ENCODE peak calls at places on chromosomes 5 and 9, in five cellular contexts. P is HTR-8/SVneo, M is NCI-H510A, X is T-helper 2 cell, U is Kasumi-1. K is an unnamed sample.

GRCh38 chr5:9589049-9589835 is 40.9 kb downstream of the TAS2R1 start:
- DNase-seq in P (no peak), U (no peak), M (no peak), X (no peak), K (no peak)

GRCh38 chr5:149584106-149584505 is 2.8 kb downstream of the ARHGEF37 start:
- DNase-seq in M (no peak), P (no peak), X (no peak), U (peak; percentile 27), K (no peak)

GRCh38 chr9:115015018-115015635 is 84.7 kb upstream of the TNFSF8 start:
- DNase-seq in X (no peak), U (peak; percentile 19), M (no peak), P (peak; percentile 41), K (no peak)

GRCh38 chr9:38128752-38129270 is 59.8 kb upstream of the SHB start:
- DNase-seq in P (no peak), X (no peak), M (no peak), U (no peak), K (no peak)

GRCh38 chr9:134811673-134812668 is 68.6 kb upstream of the FCN2 start:
- DNase-seq in M (no peak), X (no peak), P (peak; percentile 10), U (no peak), K (no peak)

GRCh38 chr5:19706776-19707175 is 281.2 kb downstream of the CDH18 start:
- DNase-seq in M (no peak), X (no peak), U (no peak), P (no peak), K (no peak)

GRCh38 chr9:1216532-1216931 is 166.4 kb downstream of the DMRT2 start:
- DNase-seq in U (no peak), X (no peak), M (no peak), P (no peak), K (no peak)

GRCh38 chr5:170339780-170340167 is 42.2 kb upstream of the LCP2 start:
- DNase-seq in U (no peak), P (no peak), X (no peak), M (no peak), K (no peak)

GRCh38 chr9:36290996-36291395 is 32.7 kb upstream of the GNE start:
- DNase-seq in U (no peak), X (no peak), P (no peak), M (no peak), K (no peak)

K was measured in stimulated activated effector memory CD8-positive, alpha-beta T cell treated with anti-CD3 and anti-CD28 coated beads, Interleukin-12 subunit alpha, Interleukin-12 subunit beta, amount 100 ng/mL, for 72 hours.